ENCODE peak calls at places on chromosomes 13 and 19, in four cellular contexts. L is left lung, Z is RWPE1, Q is body of pancreas. A is an unnamed sample.
A peak's percentile ranks its signal among the peaks of the same experiment; 100 is the strongest.

GRCh38 chr13:32165791-32166190 is 134.2 kb downstream of the FRY start:
- DNase-seq in Q (no peak), L (no peak), Z (peak; percentile 16), A (no peak)

GRCh38 chr19:14476663-14477401 is 1.7 kb upstream of the PTGER1 start:
- DNase-seq in Q (no peak), L (peak; percentile 71), Z (peak; percentile 88), A (no peak)

GRCh38 chr13:87274209-87274819 is 396.9 kb upstream of the SLITRK5 start:
- DNase-seq in Z (peak; percentile 19), Q (peak; percentile 28), L (no peak), A (peak; percentile 85)

GRCh38 chr13:57823704-57824103 is 192.2 kb downstream of the PCDH17 start:
- DNase-seq in Z (no peak), L (no peak), Q (no peak), A (no peak)

GRCh38 chr19:18919895-18920204 is 335 bp downstream of the DDX49 start:
- DNase-seq in Q (no peak), L (no peak), Z (no peak), A (no peak)

GRCh38 chr13:74040200-74040599 is 94.0 kb downstream of the KLF12 start:
- DNase-seq in L (no peak), Q (peak; percentile 27), Z (peak; percentile 26), A (peak; percentile 67)

GRCh38 chr19:2841858-2842574 is 741 bp downstream of the ZNF555 start:
- DNase-seq in L (peak; percentile 82), Q (peak; percentile 16), Z (peak; percentile 18), A (no peak)

GRCh38 chr13:49052801-49053200 is 77.1 kb downstream of the FNDC3A start:
- DNase-seq in Z (no peak), Q (no peak), L (no peak), A (no peak)

GRCh38 chr13:109787135-109787954 is 962 bp upstream of the IRS2 start:
- DNase-seq in Q (peak; percentile 53), L (peak; percentile 84), Z (no peak), A (peak; percentile 69)

GRCh38 chr13:86585826-86586225 is 786.6 kb upstream of the SLITRK6 start:
- DNase-seq in Z (no peak), Q (peak; percentile 45), L (no peak), A (no peak)

GRCh38 chr19:37413243-37414084 is 42.6 kb downstream of the ZNF527 start:
- DNase-seq in Q (no peak), Z (no peak), L (no peak), A (no peak)

GRCh38 chr19:6740589-6741348 is 1.3 kb downstream of the TRIP10 start:
- DNase-seq in Q (peak; percentile 50), L (peak; percentile 90), Z (no peak), A (peak; percentile 88)

GRCh38 chr19:23699521-23699860 is 12.5 kb upstream of the ZNF675 start:
- DNase-seq in Q (no peak), Z (peak; percentile 57), L (no peak), A (no peak)

GRCh38 chr13:112346173-112346898 is 29.8 kb upstream of the SPACA7 start:
- DNase-seq in L (no peak), Q (no peak), Z (no peak), A (peak; percentile 87)

GRCh38 chr13:45690636-45691035 is 11.5 kb upstream of the CBY2 start:
- DNase-seq in Q (no peak), L (no peak), Z (no peak), A (no peak)

GRCh38 chr19:16365300-16365996 is 40.8 kb downstream of the KLF2 start:
- DNase-seq in L (peak; percentile 46), Z (no peak), Q (no peak), A (no peak)

GRCh38 chr19:7792286-7792685 is 29.2 kb downstream of the CLEC4M start:
- DNase-seq in Q (no peak), L (no peak), Z (no peak), A (no peak)

DNA sequence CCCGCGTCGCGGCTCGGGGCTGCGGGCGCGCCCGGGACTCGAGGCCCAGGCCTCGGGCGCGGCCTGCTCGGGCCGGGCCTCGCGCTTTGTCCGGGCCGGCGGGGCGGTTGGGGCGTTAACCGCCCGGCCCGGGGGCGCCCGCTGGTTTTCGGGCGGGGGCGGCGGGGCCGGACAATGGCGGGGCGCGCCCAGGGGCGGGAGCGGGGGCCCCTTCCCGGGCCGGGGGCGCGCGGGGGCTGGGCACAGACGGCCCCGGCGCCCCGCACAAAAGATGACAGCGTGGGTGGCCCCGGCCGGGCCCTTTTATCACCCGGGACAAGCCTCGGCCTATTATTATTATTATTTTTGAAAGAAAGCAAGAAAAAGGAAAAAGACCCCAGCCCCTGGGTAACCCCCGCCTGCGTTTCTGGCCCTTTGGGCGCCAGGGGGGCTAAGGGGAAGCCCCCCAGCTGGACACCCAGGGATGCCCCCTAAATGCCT is 419 bp downstream of the KDM4B start:
- DNase-seq in Q (no peak), Z (no peak), L (no peak), A (no peak)
- H3K27ac ChIP-seq in Q (peak overlapping the region; percentile 69), Z (peak overlapping the region; percentile 91), L (peak overlapping the region; percentile 76), A (peak overlapping the region; percentile 74)

DNA sequence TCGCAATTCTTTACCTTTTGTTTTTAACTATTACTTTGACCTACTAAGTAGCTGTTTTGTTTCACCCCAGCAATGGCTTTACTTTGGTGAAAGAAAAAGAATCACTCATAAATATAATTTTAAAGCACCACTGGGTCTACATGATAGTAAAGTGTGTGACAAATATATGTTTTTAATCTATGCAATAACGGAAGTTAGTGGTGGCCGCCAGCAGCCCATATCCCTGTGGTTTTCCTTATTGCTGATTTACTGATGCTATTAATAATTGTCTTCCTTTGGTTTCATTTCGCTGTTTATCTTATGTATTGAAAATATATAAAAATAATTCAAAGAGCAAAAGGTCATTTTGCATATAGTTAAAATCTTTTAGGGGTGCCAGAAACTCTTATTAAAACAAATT is 491.3 kb downstream of the DIAPH3 start:
- DNase-seq in Z (no peak), L (no peak), Q (no peak), A (no peak)
- H3K27ac ChIP-seq in Z (no peak overlapping the region), L (no peak overlapping the region), Q (no peak overlapping the region), A (no peak overlapping the region)

DNA sequence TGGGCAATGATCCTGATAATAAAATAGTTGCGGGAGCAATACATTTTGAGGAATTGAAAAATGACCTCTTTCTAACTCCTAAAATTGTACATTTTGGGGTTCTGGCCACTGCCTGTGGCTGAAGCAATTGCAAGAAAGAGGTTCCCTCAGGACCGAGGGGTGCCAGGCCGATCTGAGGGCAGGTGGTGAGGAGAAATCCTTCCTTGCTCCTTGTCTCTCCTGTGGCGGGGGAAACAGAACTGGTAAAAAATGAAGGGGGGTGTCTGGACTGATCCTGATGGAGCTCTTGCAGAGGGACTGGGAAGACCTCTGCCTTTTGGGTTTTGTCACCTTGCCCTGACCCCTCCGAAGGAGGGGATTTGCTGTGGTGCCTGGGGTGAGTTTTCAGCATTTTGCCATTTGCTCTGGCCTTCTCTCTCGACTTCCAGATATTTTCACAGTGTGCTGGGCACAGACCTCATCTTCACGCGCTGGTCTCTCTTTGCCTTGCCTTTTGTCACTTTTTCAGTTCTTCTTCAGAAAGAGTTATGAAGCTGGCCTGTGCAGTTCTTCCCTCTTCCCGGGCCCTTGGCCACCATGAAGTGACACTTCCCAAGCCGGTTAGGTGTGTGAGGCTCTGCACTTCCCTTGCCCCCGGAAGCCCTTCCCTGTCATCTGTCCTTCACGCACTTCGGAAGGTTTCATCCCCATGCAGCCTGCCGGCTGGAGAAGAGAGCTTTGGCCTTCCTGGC is 22.2 kb downstream of the NFIX start:
- DNase-seq in Z (no peak), L (peak; percentile 41), Q (no peak), A (no peak)
- H3K27ac ChIP-seq in Z (peak overlapping the region; percentile 98), L (peak overlapping the region; percentile 77), Q (peak overlapping the region; percentile 54), A (no peak overlapping the region)

GRCh38 chr19:47419789-47420188 is 462 bp upstream of the MEIS3 start:
- DNase-seq in Q (no peak), L (no peak), Z (no peak), A (no peak)

GRCh38 chr19:47421244-47421786 is 2.0 kb upstream of the MEIS3 start:
- DNase-seq in Z (no peak), Q (no peak), L (no peak), A (no peak)

GRCh38 chr19:47421844-47422395 is 2.6 kb upstream of the MEIS3 start:
- DNase-seq in Q (no peak), L (no peak), Z (no peak), A (peak; percentile 80)

GRCh38 chr19:47423203-47423882 is 4.0 kb upstream of the MEIS3 start:
- DNase-seq in Q (no peak), Z (no peak), L (no peak), A (no peak)

DNA sequence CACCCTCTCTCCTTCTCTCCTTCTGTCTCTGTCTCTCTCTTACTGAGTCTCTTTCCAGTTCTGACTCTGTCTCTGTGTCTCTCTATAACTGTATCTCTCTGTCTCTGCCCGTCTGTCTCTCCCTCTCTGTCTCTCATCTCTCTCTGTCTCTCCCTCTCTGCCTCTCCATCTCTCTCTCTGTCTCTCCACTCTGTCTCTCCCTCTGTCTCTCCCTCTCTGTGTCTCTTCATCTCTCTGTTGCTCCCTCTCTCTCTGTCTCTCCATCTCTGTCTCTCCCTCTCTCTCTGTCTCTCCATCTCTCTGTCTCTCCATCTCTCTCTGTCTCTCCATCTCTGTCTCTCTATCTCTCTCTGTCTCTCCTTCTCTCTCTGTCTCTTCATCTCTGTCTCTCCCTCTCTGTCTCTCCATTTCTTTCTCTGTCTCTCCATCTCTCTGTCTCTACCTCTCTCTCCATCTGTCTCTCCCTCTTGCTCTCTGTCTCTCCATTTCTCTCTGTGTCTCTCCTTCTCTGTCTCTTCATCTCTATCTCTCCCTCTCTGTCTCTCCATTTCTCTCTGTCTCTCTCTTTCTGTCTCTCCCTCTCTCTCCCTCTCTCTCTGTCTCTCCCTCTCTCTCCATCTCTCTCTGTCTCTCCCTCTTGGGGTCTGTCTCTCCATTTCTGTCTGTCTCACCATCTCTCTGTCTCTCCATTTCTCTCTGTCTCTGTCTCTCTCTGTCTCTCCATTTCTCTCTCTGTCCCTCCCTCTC is 3.3 kb upstream of the MEIS3 start:
- DNase-seq in Z (no peak), L (no peak), Q (no peak), A (no peak)
- H3K27ac ChIP-seq in Z (no peak overlapping the region), L (no peak overlapping the region), Q (no peak overlapping the region), A (peak overlapping the region; percentile 64)

DNA sequence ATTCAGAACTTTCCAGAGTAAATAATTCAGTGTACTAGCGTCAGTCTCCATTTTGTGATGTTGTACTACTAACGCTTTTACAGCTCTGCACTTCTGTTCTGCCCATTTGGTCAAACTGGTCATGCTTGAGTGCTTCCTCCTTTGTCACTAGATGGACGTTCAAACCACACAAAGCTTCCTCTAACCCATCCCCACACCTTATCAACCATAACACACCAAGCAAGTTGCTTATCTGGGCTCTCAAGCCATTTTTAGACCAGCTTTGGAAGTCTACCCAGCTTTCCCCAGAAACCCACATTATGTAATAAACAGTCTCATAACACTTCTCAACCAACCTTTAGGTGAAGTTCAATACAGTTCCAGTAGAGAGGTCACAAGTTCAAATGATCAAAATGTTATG is 2.3 kb upstream of the ZNF347 start:
- DNase-seq in Q (no peak), Z (no peak), L (no peak), A (no peak)
- H3K27ac ChIP-seq in Q (no peak overlapping the region), Z (no peak overlapping the region), L (no peak overlapping the region), A (no peak overlapping the region)

GRCh38 chr19:50417138-50417849 is 1.4 kb upstream of the SPIB start:
- DNase-seq in Z (no peak), Q (peak; percentile 72), L (no peak), A (no peak)

GRCh38 chr19:50415661-50416033 is 3.1 kb upstream of the SPIB start:
- DNase-seq in L (peak; percentile 89), Q (no peak), Z (no peak), A (no peak)

GRCh38 chr19:50417850-50418185 is 920 bp upstream of the SPIB start:
- DNase-seq in Q (no peak), L (no peak), Z (no peak), A (no peak)

GRCh38 chr19:50416034-50416814 is 2.5 kb upstream of the SPIB start:
- DNase-seq in L (no peak), Z (no peak), Q (no peak), A (no peak)

DNA sequence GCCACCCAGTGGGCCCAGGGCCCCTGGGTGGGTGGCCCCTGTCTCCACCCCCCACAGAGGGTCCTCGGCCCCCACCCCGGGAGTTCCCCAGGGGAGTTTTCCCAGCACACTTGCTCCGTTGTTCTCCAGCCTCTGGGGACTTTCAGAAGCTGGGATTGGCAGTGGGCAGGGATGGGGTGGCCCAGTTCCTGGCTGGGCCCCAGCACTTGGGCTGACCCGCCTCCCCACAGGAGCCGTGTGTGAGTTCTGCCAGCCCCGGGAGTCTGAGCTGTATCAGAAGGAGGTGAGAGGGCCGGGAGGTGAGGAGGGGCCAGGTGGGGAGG is 2.0 kb upstream of the SPIB start:
- DNase-seq in Q (no peak), L (no peak), Z (no peak), A (no peak)
- H3K27ac ChIP-seq in Q (peak overlapping the region; percentile 50), L (no peak overlapping the region), Z (no peak overlapping the region), A (no peak overlapping the region)